ENCODE peak calls at places on chromosomes 3 and 15, in eight cellular contexts. S, T, O, Y, Z, G, V and I are unnamed samples.

GRCh38 chr3:196144383-196145105 is 62.7 kb upstream of the TFRC start:
- DNase-seq in S (no peak), T (no peak), O (no peak), Y (no peak), Z (no peak), G (no peak), V (no peak), I (peak)

GRCh38 chr3:53729618-53730017 is 116.6 kb downstream of the CHDH start:
- DNase-seq in S (no peak), T (no peak), O (peak), Y (no peak), Z (no peak), G (no peak), V (no peak), I (no peak)

GRCh38 chr3:67349551-67350174 is 304.7 kb downstream of the SUCLG2 start:
- DNase-seq in S (no peak), T (no peak), O (no peak), Y (no peak), Z (no peak), G (peak), V (no peak), I (peak)

GRCh38 chr15:77251662-77252061 is 168.2 kb downstream of the PEAK1 start:
- DNase-seq in S (no peak), T (no peak), O (no peak), Y (no peak), Z (no peak), G (no peak), V (no peak), I (no peak)

GRCh38 chr3:30553641-30554316 is 52.6 kb upstream of the TGFBR2 start:
- DNase-seq in S (no peak), T (no peak), O (no peak), Y (no peak), Z (no peak), G (no peak), V (no peak), I (no peak)

GRCh38 chr15:74240002-74240568 is 4.0 kb downstream of the CCDC33 start:
- DNase-seq in S (no peak), T (peak), O (peak), Y (no peak), Z (no peak), G (peak), V (no peak), I (no peak)

GRCh38 chr3:152835311-152836102 is 576 bp downstream of the P2RY1 start:
- DNase-seq in S (no peak), T (no peak), O (peak), Y (no peak), Z (peak), G (no peak), V (no peak), I (no peak)

GRCh38 chr3:155243512-155243921 is 50.0 kb downstream of the STRIT1 start:
- DNase-seq in S (no peak), T (no peak), O (no peak), Y (no peak), Z (no peak), G (no peak), V (no peak), I (no peak)

GRCh38 chr3:94416768-94417167 is 353.9 kb downstream of the NSUN3 start:
- DNase-seq in S (no peak), T (no peak), O (no peak), Y (no peak), Z (no peak), G (no peak), V (no peak), I (no peak)

GRCh38 chr15:31069360-31070000 is 32.0 kb downstream of the TRPM1 start:
- DNase-seq in S (no peak), T (no peak), O (peak), Y (no peak), Z (no peak), G (no peak), V (no peak), I (no peak)